ENCODE peak calls at places on chromosome 10, in eight cellular contexts. G, K, O, Z, Y, H, X and B are unnamed samples. For H3K4me1, the result is how much of the 10 kb centered on the place peaks cover.

GRCh38 chr10:116627386-116627933 is 6.7 kb downstream of the PNLIPRP2 start:
- DNase-seq in G (no peak), K (peak), O (peak), Z (peak), Y (no peak), H (peak), X (peak), B (peak)

GRCh38 chr10:24382979-24383663 is 174.2 kb downstream of the KIAA1217 start:
- DNase-seq in G (no peak), K (no peak), O (no peak), Z (peak), Y (peak), H (no peak), X (no peak), B (no peak)

GRCh38 chr10:127090135-127090534 is 106.3 kb downstream of the INSYN2A start:
- DNase-seq in G (no peak), K (peak), O (no peak), Z (no peak), Y (no peak), H (no peak), X (no peak), B (no peak)

GRCh38 chr10:132856869-132857524 is 71.0 kb upstream of the NKX6-2 start:
- DNase-seq in G (no peak), K (no peak), O (no peak), Z (no peak), Y (no peak), H (no peak), X (no peak), B (peak)

GRCh38 chr10:51986531-51986930 is 287.1 kb upstream of the CSTF2T start:
- DNase-seq in G (no peak), K (no peak), O (no peak), Z (no peak), Y (no peak), H (no peak), X (no peak), B (no peak)

GRCh38 chr10:122458693-122459092 is 2.7 kb upstream of the HTRA1 start:
- DNase-seq in G (no peak), K (no peak), O (no peak), Z (no peak), Y (no peak), H (no peak), X (no peak), B (no peak)

GRCh38 chr10:30784521-30784895 is 155.0 kb upstream of the LYZL2 start:
- DNase-seq in G (peak), K (no peak), O (no peak), Z (no peak), Y (no peak), H (no peak), X (no peak), B (no peak)

GRCh38 chr10:60203993-60204618 is 185.6 kb downstream of the ANK3 start:
- DNase-seq in G (peak), K (no peak), O (peak), Z (no peak), Y (no peak), H (no peak), X (peak), B (no peak)

GRCh38 chr10:114110174-114110972 is 63.6 kb downstream of the CCDC186 start:
- DNase-seq in G (no peak), K (no peak), O (peak), Z (no peak), Y (no peak), H (no peak), X (no peak), B (no peak)

GRCh38 chr10:122157451-122157850 is 113.6 kb upstream of the BTBD16 start:
- DNase-seq in G (peak), K (no peak), O (no peak), Z (no peak), Y (no peak), H (no peak), X (no peak), B (no peak)

GRCh38 chr10:8305871-8306652 is 251.6 kb downstream of the GATA3 start:
- DNase-seq in G (no peak), K (no peak), O (no peak), Z (no peak), Y (no peak), H (no peak), X (no peak), B (no peak)

GRCh38 chr10:102291221-102291905 is 46.0 kb downstream of the GBF1 start:
- DNase-seq in G (no peak), K (no peak), O (no peak), Z (no peak), Y (no peak), H (no peak), X (no peak), B (no peak)

GRCh38 chr10:53135213-53135896 is 362.8 kb upstream of the MBL2 start:
- DNase-seq in G (no peak), K (no peak), O (no peak), Z (no peak), Y (no peak), H (no peak), X (no peak), B (no peak)

DNA sequence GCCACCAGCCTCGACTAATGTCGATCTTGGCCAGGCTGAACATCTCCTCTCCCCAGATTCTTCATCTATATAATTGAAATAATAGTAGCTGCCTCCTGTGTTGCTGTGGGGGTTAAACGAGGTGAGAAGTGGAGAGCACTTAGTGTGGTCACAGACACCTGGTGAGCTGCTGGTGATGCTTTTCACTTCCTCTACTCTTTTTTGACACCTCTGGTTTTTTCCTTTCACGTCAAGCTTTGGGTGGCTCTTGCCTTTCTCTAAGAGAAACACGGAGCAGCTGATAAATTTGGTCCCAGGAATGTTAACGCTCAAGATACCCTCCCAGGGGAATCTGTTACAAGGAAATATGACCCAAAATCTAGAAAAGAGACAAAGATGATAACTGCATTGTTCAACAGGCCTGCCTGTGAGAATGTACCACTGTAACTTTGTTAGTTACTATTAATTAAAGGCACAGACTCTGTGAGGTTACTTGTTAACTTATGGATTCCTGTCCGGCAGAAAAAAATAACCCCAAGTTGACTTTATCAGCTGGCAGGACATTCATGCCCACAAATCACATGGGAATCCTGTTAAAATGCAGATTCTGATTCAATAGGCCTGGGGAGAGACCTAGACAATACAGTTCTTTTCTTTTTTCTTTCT is 9.5 kb upstream of the NPFFR1 start:
- DNase-seq in G (no peak), K (no peak), O (no peak), Z (no peak), Y (no peak), H (no peak), X (no peak), B (no peak)
- H3K4me3 ChIP-seq in G (no peak), K (no peak), O (no peak), Z (no peak), Y (no peak), H (no peak), X (no peak), B (no peak)

GRCh38 chr10:9382199-9382598 is 1327.7 kb downstream of the GATA3 start:
- DNase-seq in G (no peak), K (no peak), O (no peak), Z (no peak), Y (no peak), H (no peak), X (no peak), B (no peak)
- H3K4me1 ChIP-seq in G (under half), K (under half), O (under half), Z (under half), Y (under half), H (under half), X (under half), B (under half)

GRCh38 chr10:18822156-18822555 is 162.9 kb downstream of the ARL5B start:
- DNase-seq in G (peak), K (no peak), O (no peak), Z (no peak), Y (no peak), H (peak), X (no peak), B (no peak)
- TF ChIP-seq POLR2A in G (no peak), K (no peak), O (no peak), Z (no peak), Y (no peak), H (no peak), X (no peak), B (no peak)

DNA sequence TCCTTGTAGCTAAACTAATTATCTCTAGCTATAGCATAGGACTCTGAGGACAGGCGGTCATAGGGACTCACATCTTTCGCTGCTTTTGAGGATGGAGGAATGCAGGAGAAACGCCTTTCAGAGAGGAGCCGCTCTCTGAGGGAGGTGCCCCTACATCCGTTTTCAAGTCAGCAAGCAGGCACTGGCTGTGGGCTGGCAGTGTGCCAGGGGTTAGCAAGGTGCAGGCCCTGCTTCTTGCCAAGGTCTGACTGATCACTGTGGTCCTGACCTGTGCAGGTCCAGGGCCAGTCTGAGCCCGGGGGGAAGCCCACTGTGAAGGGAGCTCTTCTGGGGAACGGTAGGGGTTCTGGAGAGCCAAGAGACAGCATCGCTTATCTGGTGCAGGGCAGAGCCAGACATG is 89.4 kb downstream of the SH3PXD2A start:
- DNase-seq in G (peak), K (peak), O (no peak), Z (peak), Y (no peak), H (no peak), X (no peak), B (no peak)
- H3K4me3 ChIP-seq in G (no peak), K (no peak), O (no peak), Z (no peak), Y (no peak), H (no peak), X (no peak), B (no peak)

GRCh38 chr10:91206837-91207474 is 13.5 kb upstream of the PCGF5 start:
- DNase-seq in G (no peak), K (no peak), O (no peak), Z (no peak), Y (no peak), H (no peak), X (no peak), B (no peak)
- H3K4me1 ChIP-seq in G (under half), K (under half), O (under half), Z (under half), Y (under half), H (under half), X (under half), B (under half)

DNA sequence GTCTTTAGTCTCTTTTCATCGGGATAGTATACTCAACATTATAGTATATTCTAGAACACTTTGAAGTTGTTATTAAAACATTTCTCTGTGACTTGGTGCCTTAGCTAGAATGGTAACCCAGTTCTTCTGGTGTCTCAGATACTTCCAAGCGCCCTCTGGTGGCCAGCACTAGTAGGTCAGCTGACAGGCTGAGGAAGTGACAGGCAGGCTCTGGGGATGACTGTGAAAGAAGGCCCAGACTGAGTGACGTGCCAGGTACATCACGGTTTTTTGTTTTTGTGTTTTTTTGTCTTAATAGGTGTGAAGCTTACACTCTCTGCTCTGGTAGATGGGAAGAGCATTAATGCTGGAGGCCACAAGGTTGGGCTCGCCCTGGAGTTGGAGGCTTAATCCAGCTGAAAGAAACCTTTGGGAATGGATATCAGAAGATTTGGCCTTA is 5.1 kb downstream of the COMTD1 start:
- DNase-seq in G (peak), K (peak), O (peak), Z (peak), Y (peak), H (peak), X (peak), B (peak)
- TF ChIP-seq POLR2A in G (no peak), K (no peak), O (no peak), Z (no peak), Y (no peak), H (no peak), X (no peak), B (no peak)

GRCh38 chr10:54833029-54833428 is 32.0 kb upstream of the PCDH15 start:
- DNase-seq in G (no peak), K (no peak), O (no peak), Z (no peak), Y (no peak), H (no peak), X (no peak), B (no peak)

GRCh38 chr10:54826994-54827560 is 26.0 kb upstream of the PCDH15 start:
- DNase-seq in G (no peak), K (no peak), O (no peak), Z (no peak), Y (no peak), H (no peak), X (no peak), B (no peak)
- H3K4me3 ChIP-seq in G (no peak), K (no peak), O (no peak), Z (no peak), Y (no peak), H (no peak), X (no peak), B (no peak)